ENCODE peak calls at places on chromosomes 13 and 19, in seven cellular contexts. One of them, this sample, is unnamed.

GRCh38 chr19:43463381-43464088 is 1.9 kb downstream of the LYPD3 start:
- DNase-seq in uterus: peak
- DNase-seq in Karpas-422: no peak
- DNase-seq in heart left ventricle: peak
- DNase-seq in fibroblast of pulmonary artery: peak
- DNase-seq in WERI-Rb-1: peak
- DNase-seq in epithelial cell of esophagus: peak
- DNase-seq in this sample: peak

GRCh38 chr13:27923794-27924528 is 4.2 kb downstream of the PDX1 start:
- DNase-seq in WERI-Rb-1: no peak
- DNase-seq in epithelial cell of esophagus: no peak
- DNase-seq in Karpas-422: no peak
- DNase-seq in heart left ventricle: no peak
- DNase-seq in fibroblast of pulmonary artery: no peak
- DNase-seq in uterus: no peak
- DNase-seq in this sample: no peak

GRCh38 chr19:38004505-38005223 is 97.7 kb downstream of the SIPA1L3 start:
- DNase-seq in heart left ventricle: peak
- DNase-seq in uterus: peak
- DNase-seq in Karpas-422: peak
- DNase-seq in WERI-Rb-1: peak
- DNase-seq in fibroblast of pulmonary artery: peak
- DNase-seq in epithelial cell of esophagus: peak
- DNase-seq in this sample: peak

GRCh38 chr13:98576963-98577822 is at the start of gene STK24:
- DNase-seq in heart left ventricle: peak
- DNase-seq in uterus: peak
- DNase-seq in Karpas-422: peak
- DNase-seq in epithelial cell of esophagus: peak
- DNase-seq in WERI-Rb-1: peak
- DNase-seq in fibroblast of pulmonary artery: peak
- DNase-seq in this sample: peak

GRCh38 chr19:5694952-5695648 is 5.0 kb downstream of the RPL36 start:
- DNase-seq in fibroblast of pulmonary artery: no peak
- DNase-seq in heart left ventricle: no peak
- DNase-seq in epithelial cell of esophagus: no peak
- DNase-seq in uterus: no peak
- DNase-seq in WERI-Rb-1: no peak
- DNase-seq in Karpas-422: no peak
- DNase-seq in this sample: no peak

GRCh38 chr13:51380269-51380668 is 40.8 kb downstream of the SERPINE3 start:
- DNase-seq in epithelial cell of esophagus: peak
- DNase-seq in fibroblast of pulmonary artery: peak
- DNase-seq in uterus: no peak
- DNase-seq in Karpas-422: no peak
- DNase-seq in heart left ventricle: no peak
- DNase-seq in WERI-Rb-1: no peak
- DNase-seq in this sample: no peak

GRCh38 chr19:20233105-20233504 is 66.1 kb downstream of the ZNF486 start:
- DNase-seq in heart left ventricle: no peak
- DNase-seq in epithelial cell of esophagus: no peak
- DNase-seq in uterus: no peak
- DNase-seq in WERI-Rb-1: no peak
- DNase-seq in Karpas-422: no peak
- DNase-seq in fibroblast of pulmonary artery: no peak
- DNase-seq in this sample: no peak

GRCh38 chr13:78168981-78169380 is 250.3 kb upstream of the EDNRB start:
- DNase-seq in WERI-Rb-1: no peak
- DNase-seq in Karpas-422: no peak
- DNase-seq in uterus: no peak
- DNase-seq in fibroblast of pulmonary artery: no peak
- DNase-seq in epithelial cell of esophagus: no peak
- DNase-seq in heart left ventricle: no peak
- DNase-seq in this sample: no peak

GRCh38 chr13:98214008-98214643 is 37.1 kb upstream of the RNF113B start:
- DNase-seq in heart left ventricle: peak
- DNase-seq in epithelial cell of esophagus: peak
- DNase-seq in fibroblast of pulmonary artery: peak
- DNase-seq in Karpas-422: no peak
- DNase-seq in uterus: peak
- DNase-seq in WERI-Rb-1: peak
- DNase-seq in this sample: peak

GRCh38 chr19:35248310-35249145 is at the start of gene LSR:
- DNase-seq in uterus: no peak
- DNase-seq in WERI-Rb-1: peak
- DNase-seq in fibroblast of pulmonary artery: no peak
- DNase-seq in heart left ventricle: no peak
- DNase-seq in Karpas-422: no peak
- DNase-seq in epithelial cell of esophagus: peak
- DNase-seq in this sample: no peak

DNA sequence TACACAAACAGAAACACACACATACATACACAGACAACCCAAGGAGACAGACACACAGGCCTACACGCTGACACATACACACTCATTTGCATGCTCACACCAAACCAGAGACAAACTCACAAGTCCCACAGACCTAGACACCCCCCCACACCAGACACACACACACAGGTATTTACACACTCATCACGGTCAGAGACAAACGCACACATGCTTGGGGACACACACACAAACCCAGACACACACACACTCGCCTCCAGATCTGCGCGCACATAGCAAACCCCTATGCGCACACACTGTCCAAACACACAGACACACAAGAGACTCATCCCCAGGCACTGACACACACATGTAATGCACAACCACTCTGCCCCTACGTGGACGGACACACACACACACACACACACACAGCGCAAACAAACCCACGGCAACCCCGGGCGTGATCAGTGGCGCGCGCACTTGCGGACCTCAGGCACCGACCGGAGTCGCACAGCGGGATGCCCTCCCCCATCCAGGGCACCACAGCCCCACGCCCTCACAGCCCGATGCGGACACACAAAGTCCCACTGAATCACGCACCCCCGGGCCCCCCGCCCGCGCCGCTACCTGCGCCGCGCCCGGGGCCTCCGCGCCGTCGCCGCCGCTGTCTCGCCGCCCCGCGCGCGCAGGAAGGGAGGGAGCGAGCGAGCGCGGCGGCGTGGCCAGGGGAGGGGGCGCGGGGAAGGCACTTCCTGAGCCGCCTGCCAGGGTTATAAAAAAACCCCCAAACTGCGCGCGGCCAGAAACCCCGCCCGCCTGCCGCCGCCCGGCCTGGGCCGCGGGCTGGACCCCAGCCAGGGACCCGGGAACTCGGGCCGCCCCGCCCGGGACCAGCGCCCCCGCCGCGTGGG is at the start of gene ADAMTS10:
- DNase-seq in fibroblast of pulmonary artery: peak
- DNase-seq in WERI-Rb-1: peak
- DNase-seq in heart left ventricle: peak
- DNase-seq in epithelial cell of esophagus: no peak
- DNase-seq in Karpas-422: no peak
- DNase-seq in uterus: peak
- DNase-seq in this sample: no peak
- H3K4me3 ChIP-seq in fibroblast of pulmonary artery: peak
- H3K4me3 ChIP-seq in WERI-Rb-1: peak
- H3K4me3 ChIP-seq in heart left ventricle: peak
- H3K4me3 ChIP-seq in epithelial cell of esophagus: no peak
- H3K4me3 ChIP-seq in Karpas-422: no peak
- H3K4me3 ChIP-seq in uterus: peak
- H3K4me3 ChIP-seq in this sample: peak

GRCh38 chr19:42325896-42326771 is 699 bp downstream of the MEGF8 start:
- DNase-seq in epithelial cell of esophagus: no peak
- DNase-seq in uterus: no peak
- DNase-seq in fibroblast of pulmonary artery: no peak
- DNase-seq in Karpas-422: peak
- DNase-seq in heart left ventricle: peak
- DNase-seq in WERI-Rb-1: peak
- DNase-seq in this sample: no peak

GRCh38 chr19:42327381-42327780 is 1.9 kb downstream of the MEGF8 start:
- DNase-seq in WERI-Rb-1: no peak
- DNase-seq in heart left ventricle: no peak
- DNase-seq in fibroblast of pulmonary artery: no peak
- DNase-seq in epithelial cell of esophagus: no peak
- DNase-seq in Karpas-422: no peak
- DNase-seq in uterus: no peak
- DNase-seq in this sample: no peak

GRCh38 chr19:42328854-42329253 is 3.4 kb downstream of the MEGF8 start:
- DNase-seq in fibroblast of pulmonary artery: no peak
- DNase-seq in Karpas-422: no peak
- DNase-seq in heart left ventricle: no peak
- DNase-seq in epithelial cell of esophagus: no peak
- DNase-seq in uterus: no peak
- DNase-seq in WERI-Rb-1: no peak
- DNase-seq in this sample: no peak

GRCh38 chr19:42325308-42325895 is at the start of gene MEGF8:
- DNase-seq in Karpas-422: peak
- DNase-seq in epithelial cell of esophagus: peak
- DNase-seq in uterus: peak
- DNase-seq in heart left ventricle: peak
- DNase-seq in WERI-Rb-1: peak
- DNase-seq in fibroblast of pulmonary artery: peak
- DNase-seq in this sample: peak

DNA sequence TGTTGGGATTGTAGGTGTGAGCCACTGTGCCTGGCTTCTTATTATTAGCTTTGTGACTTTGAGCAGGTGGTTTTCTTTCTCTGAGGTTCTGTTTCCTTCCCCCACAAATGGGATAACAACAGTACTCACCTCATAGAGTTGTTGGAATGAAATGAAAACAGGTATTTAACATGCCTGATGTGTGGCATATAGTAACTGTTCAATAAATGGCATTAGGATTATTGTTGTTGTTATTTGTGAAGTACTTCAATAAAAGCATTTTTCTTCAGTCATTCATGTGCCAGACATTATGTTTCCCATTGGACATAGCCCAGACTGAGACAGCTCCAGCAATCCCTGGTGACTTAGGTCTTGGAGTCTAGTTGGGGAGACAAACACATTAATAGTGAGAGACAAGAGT is 1.5 kb downstream of the MEGF8 start:
- DNase-seq in heart left ventricle: no peak
- DNase-seq in uterus: no peak
- DNase-seq in epithelial cell of esophagus: no peak
- DNase-seq in Karpas-422: no peak
- DNase-seq in fibroblast of pulmonary artery: no peak
- DNase-seq in WERI-Rb-1: no peak
- DNase-seq in this sample: no peak
- H3K4me3 ChIP-seq in heart left ventricle: no peak
- H3K4me3 ChIP-seq in uterus: no peak
- H3K4me3 ChIP-seq in epithelial cell of esophagus: no peak
- H3K4me3 ChIP-seq in Karpas-422: peak
- H3K4me3 ChIP-seq in fibroblast of pulmonary artery: no peak
- H3K4me3 ChIP-seq in WERI-Rb-1: no peak
- H3K4me3 ChIP-seq in this sample: no peak

DNA sequence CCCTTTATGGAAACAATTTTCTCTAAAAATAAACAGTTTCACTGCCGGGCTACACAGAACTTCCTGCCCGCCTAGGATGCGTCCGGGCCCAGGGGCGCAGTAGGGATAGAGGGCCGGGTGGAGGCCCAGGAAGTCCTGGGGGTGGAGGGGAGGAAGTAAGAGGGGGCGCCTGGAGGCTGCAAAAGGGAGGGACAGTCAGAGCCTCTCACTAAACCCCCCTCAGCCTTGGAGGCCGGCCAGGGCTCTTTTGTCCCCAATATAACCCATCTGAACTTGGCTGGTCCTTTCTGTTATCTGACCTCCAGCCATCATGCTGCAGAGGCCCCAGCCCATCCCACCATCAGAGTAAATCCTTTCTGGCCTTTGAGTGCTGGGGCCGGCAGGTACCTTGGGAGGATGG is 2.2 kb downstream of the KANK2 start:
- DNase-seq in Karpas-422: no peak
- DNase-seq in uterus: no peak
- DNase-seq in fibroblast of pulmonary artery: peak
- DNase-seq in heart left ventricle: peak
- DNase-seq in epithelial cell of esophagus: no peak
- DNase-seq in WERI-Rb-1: no peak
- DNase-seq in this sample: peak
- H3K4me3 ChIP-seq in Karpas-422: no peak
- H3K4me3 ChIP-seq in uterus: peak
- H3K4me3 ChIP-seq in fibroblast of pulmonary artery: peak
- H3K4me3 ChIP-seq in heart left ventricle: peak
- H3K4me3 ChIP-seq in epithelial cell of esophagus: no peak
- H3K4me3 ChIP-seq in WERI-Rb-1: no peak
- H3K4me3 ChIP-seq in this sample: peak

GRCh38 chr19:4197625-4198466 is 15.4 kb downstream of the ANKRD24 start:
- DNase-seq in fibroblast of pulmonary artery: peak
- DNase-seq in uterus: no peak
- DNase-seq in heart left ventricle: no peak
- DNase-seq in epithelial cell of esophagus: no peak
- DNase-seq in Karpas-422: no peak
- DNase-seq in WERI-Rb-1: peak
- DNase-seq in this sample: no peak

GRCh38 chr19:4197228-4197624 is 14.7 kb downstream of the ANKRD24 start:
- DNase-seq in Karpas-422: no peak
- DNase-seq in epithelial cell of esophagus: no peak
- DNase-seq in uterus: no peak
- DNase-seq in fibroblast of pulmonary artery: no peak
- DNase-seq in heart left ventricle: no peak
- DNase-seq in WERI-Rb-1: no peak
- DNase-seq in this sample: no peak

GRCh38 chr19:4196587-4197148 is 14.2 kb downstream of the ANKRD24 start:
- DNase-seq in heart left ventricle: no peak
- DNase-seq in Karpas-422: no peak
- DNase-seq in uterus: no peak
- DNase-seq in fibroblast of pulmonary artery: no peak
- DNase-seq in epithelial cell of esophagus: no peak
- DNase-seq in WERI-Rb-1: no peak
- DNase-seq in this sample: no peak

GRCh38 chr19:4199699-4200293 is 17.3 kb downstream of the ANKRD24 start:
- DNase-seq in WERI-Rb-1: no peak
- DNase-seq in uterus: no peak
- DNase-seq in Karpas-422: no peak
- DNase-seq in heart left ventricle: no peak
- DNase-seq in fibroblast of pulmonary artery: no peak
- DNase-seq in epithelial cell of esophagus: no peak
- DNase-seq in this sample: no peak

GRCh38 chr19:4198467-4199126 is 16.1 kb downstream of the ANKRD24 start:
- DNase-seq in heart left ventricle: no peak
- DNase-seq in Karpas-422: no peak
- DNase-seq in fibroblast of pulmonary artery: no peak
- DNase-seq in epithelial cell of esophagus: no peak
- DNase-seq in uterus: no peak
- DNase-seq in WERI-Rb-1: no peak
- DNase-seq in this sample: no peak
- H3K4me3 ChIP-seq in heart left ventricle: no peak
- H3K4me3 ChIP-seq in Karpas-422: no peak
- H3K4me3 ChIP-seq in fibroblast of pulmonary artery: no peak
- H3K4me3 ChIP-seq in epithelial cell of esophagus: no peak
- H3K4me3 ChIP-seq in uterus: no peak
- H3K4me3 ChIP-seq in WERI-Rb-1: peak
- H3K4me3 ChIP-seq in this sample: peak

DNA sequence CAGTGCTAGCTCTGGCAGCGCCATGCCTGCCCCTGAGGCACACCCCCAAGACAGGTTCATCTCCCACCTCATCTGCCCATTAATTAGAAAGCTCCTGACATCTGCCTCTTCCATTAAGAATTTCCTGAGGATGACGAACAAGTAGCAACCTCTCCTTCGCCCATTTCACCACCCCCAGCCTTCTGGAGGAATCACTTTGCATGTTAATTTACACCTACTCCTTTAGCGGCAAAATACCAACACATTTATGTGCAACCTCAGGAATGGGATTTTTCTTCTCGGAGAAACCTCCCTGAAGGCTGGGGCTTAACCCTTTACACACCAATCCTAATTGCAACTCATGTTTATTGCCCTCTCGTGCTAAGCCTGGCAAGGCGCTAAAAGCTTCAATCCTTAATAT is 13.8 kb downstream of the SLC7A1 start:
- DNase-seq in uterus: no peak
- DNase-seq in Karpas-422: no peak
- DNase-seq in epithelial cell of esophagus: no peak
- DNase-seq in fibroblast of pulmonary artery: no peak
- DNase-seq in WERI-Rb-1: no peak
- DNase-seq in heart left ventricle: no peak
- DNase-seq in this sample: no peak
- H3K4me3 ChIP-seq in uterus: no peak
- H3K4me3 ChIP-seq in Karpas-422: no peak
- H3K4me3 ChIP-seq in epithelial cell of esophagus: no peak
- H3K4me3 ChIP-seq in fibroblast of pulmonary artery: no peak
- H3K4me3 ChIP-seq in WERI-Rb-1: no peak
- H3K4me3 ChIP-seq in heart left ventricle: no peak
- H3K4me3 ChIP-seq in this sample: no peak